ENCODE peak calls at places on chromosomes 12 and 14, in eight cellular contexts. E is tibial artery, J is IMR-90, S is heart left ventricle, G is heart right ventricle, L is Peyer's patch, O is neural progenitor cell, X is HepG2. P is an unnamed sample. For H3K9me3, the result is how much of the 10 kb centered on the place peaks cover.

GRCh38 chr12:116594325-116595038 is 35.3 kb downstream of the MAP1LC3B2 start:
- DNase-seq in E (peak), J (no peak), S (peak), G (peak), L (peak), O (no peak), X (no peak), P (no peak)

GRCh38 chr12:20798561-20798960 is 11.9 kb upstream of the SLCO1B3 start:
- DNase-seq in E (no peak), J (no peak), S (no peak), G (no peak), L (no peak), O (peak), X (peak), P (no peak)

GRCh38 chr14:58026967-58027366 is 125.0 kb downstream of the ARMH4 start:
- DNase-seq in E (no peak), J (no peak), S (no peak), G (no peak), L (no peak), O (no peak), X (no peak), P (no peak)

GRCh38 chr14:67583711-67584644 is 16.1 kb downstream of the PIGH start:
- DNase-seq in E (no peak), J (peak), S (no peak), G (peak), L (peak), O (peak), X (peak), P (peak)

GRCh38 chr14:69055125-69055524 is 76.0 kb upstream of the ACTN1 start:
- DNase-seq in E (no peak), J (peak), S (no peak), G (no peak), L (no peak), O (no peak), X (no peak), P (no peak)

GRCh38 chr12:104222981-104223380 is 7.4 kb downstream of the TXNRD1 start:
- DNase-seq in E (no peak), J (no peak), S (no peak), G (no peak), L (no peak), O (no peak), X (no peak), P (no peak)

GRCh38 chr12:63845726-63846125 is 1.2 kb downstream of the SRGAP1 start:
- DNase-seq in E (no peak), J (peak), S (no peak), G (no peak), L (no peak), O (no peak), X (peak), P (no peak)

GRCh38 chr12:115895247-115895646 is 382.2 kb downstream of the MED13L start:
- DNase-seq in E (no peak), J (no peak), S (no peak), G (no peak), L (no peak), O (no peak), X (no peak), P (no peak)

GRCh38 chr12:25884024-25884919 is 74.2 kb upstream of the RASSF8 start:
- DNase-seq in E (no peak), J (no peak), S (no peak), G (no peak), L (no peak), O (no peak), X (no peak), P (no peak)

GRCh38 chr12:12333980-12334709 is 15.9 kb downstream of the MANSC1 start:
- DNase-seq in E (no peak), J (peak), S (peak), G (peak), L (peak), O (peak), X (peak), P (peak)

GRCh38 chr12:94225924-94226630 is 77.7 kb downstream of the PLXNC1 start:
- DNase-seq in E (no peak), J (no peak), S (no peak), G (no peak), L (no peak), O (peak), X (no peak), P (no peak)

GRCh38 chr12:64730585-64730964 is 28.6 kb downstream of the GNS start:
- DNase-seq in E (no peak), J (no peak), S (no peak), G (no peak), L (no peak), O (no peak), X (no peak), P (no peak)

GRCh38 chr12:30862486-30862885 is 64.1 kb upstream of the TSPAN11 start:
- DNase-seq in E (no peak), J (peak), S (peak), G (peak), L (no peak), O (no peak), X (no peak), P (no peak)

GRCh38 chr12:48882325-48882687 is 16.6 kb upstream of the RND1 start:
- DNase-seq in E (no peak), J (peak), S (no peak), G (peak), L (no peak), O (peak), X (no peak), P (no peak)

GRCh38 chr12:1830981-1831930 is 10.9 kb downstream of the LRTM2 start:
- DNase-seq in E (no peak), J (peak), S (peak), G (peak), L (no peak), O (peak), X (peak), P (no peak)

GRCh38 chr12:65999564-66000280 is 130.8 kb downstream of the LLPH start:
- DNase-seq in E (no peak), J (peak), S (no peak), G (no peak), L (no peak), O (no peak), X (no peak), P (no peak)

GRCh38 chr12:28780096-28780495 is 369.0 kb upstream of the FAR2 start:
- DNase-seq in E (no peak), J (peak), S (no peak), G (no peak), L (peak), O (no peak), X (peak), P (no peak)

GRCh38 chr12:1252758-1253157 is 261.7 kb downstream of the ERC1 start:
- DNase-seq in E (no peak), J (no peak), S (no peak), G (no peak), L (no peak), O (no peak), X (no peak), P (no peak)

GRCh38 chr12:95859344-95859816 is 628 bp downstream of the SNRPF start:
- DNase-seq in E (no peak), J (peak), S (no peak), G (no peak), L (no peak), O (peak), X (peak), P (no peak)

GRCh38 chr12:76127588-76127987 is 43.1 kb upstream of the NAP1L1 start:
- DNase-seq in E (no peak), J (no peak), S (no peak), G (no peak), L (no peak), O (no peak), X (no peak), P (no peak)

GRCh38 chr14:23061995-23062394 is 4.7 kb upstream of the CDH24 start:
- DNase-seq in E (peak), J (peak), S (peak), G (peak), L (peak), O (no peak), X (peak), P (no peak)

GRCh38 chr14:68941820-68942219 is 37.3 kb downstream of the ACTN1 start:
- DNase-seq in E (peak), J (peak), S (peak), G (peak), L (no peak), O (peak), X (peak), P (no peak)

GRCh38 chr12:92408072-92408900 is 262.6 kb upstream of the BTG1 start:
- DNase-seq in E (no peak), J (no peak), S (no peak), G (peak), L (peak), O (peak), X (peak), P (peak)

GRCh38 chr14:87567926-87568325 is 425.1 kb downstream of the GALC start:
- DNase-seq in E (no peak), J (no peak), S (no peak), G (no peak), L (no peak), O (no peak), X (no peak), P (no peak)

GRCh38 chr12:29429999-29430698 is 49.2 kb upstream of the ERGIC2 start:
- DNase-seq in E (no peak), J (no peak), S (no peak), G (no peak), L (no peak), O (peak), X (no peak), P (no peak)

GRCh38 chr12:1928439-1929121 is 10.1 kb upstream of the CACNA2D4 start:
- DNase-seq in E (peak), J (no peak), S (no peak), G (no peak), L (peak), O (no peak), X (no peak), P (no peak)

GRCh38 chr12:17992002-17992656 is 97.9 kb downstream of the RERGL start:
- DNase-seq in E (no peak), J (peak), S (no peak), G (no peak), L (no peak), O (peak), X (peak), P (no peak)

GRCh38 chr14:24397639-24398297 is 1.0 kb upstream of the NYNRIN start:
- DNase-seq in E (no peak), J (no peak), S (no peak), G (no peak), L (peak), O (peak), X (no peak), P (no peak)

GRCh38 chr12:49296836-49297694 is 2.1 kb downstream of the PRPH start:
- DNase-seq in E (peak), J (no peak), S (no peak), G (no peak), L (peak), O (peak), X (peak), P (no peak)

GRCh38 chr12:29563636-29564035 is 66.2 kb upstream of the OVCH1 start:
- DNase-seq in E (no peak), J (no peak), S (no peak), G (no peak), L (no peak), O (no peak), X (no peak), P (no peak)

GRCh38 chr12:108477055-108477880 is 37.8 kb upstream of the FICD start:
- DNase-seq in E (no peak), J (no peak), S (no peak), G (no peak), L (no peak), O (no peak), X (no peak), P (no peak)

GRCh38 chr14:59428581-59429012 is 36.6 kb downstream of the GPR135 start:
- DNase-seq in E (no peak), J (peak), S (no peak), G (no peak), L (no peak), O (no peak), X (no peak), P (no peak)

GRCh38 chr12:24072302-24072701 is 122.8 kb upstream of the SOX5 start:
- DNase-seq in E (no peak), J (peak), S (no peak), G (no peak), L (no peak), O (no peak), X (no peak), P (no peak)

GRCh38 chr14:89531661-89532335 is 114.8 kb upstream of the FOXN3 start:
- DNase-seq in E (no peak), J (no peak), S (no peak), G (no peak), L (no peak), O (no peak), X (no peak), P (no peak)

GRCh38 chr12:99619389-99620158 is 28.0 kb upstream of the GARIN6 start:
- DNase-seq in E (no peak), J (peak), S (no peak), G (no peak), L (no peak), O (peak), X (peak), P (no peak)

GRCh38 chr12:55636116-55636655 is 506 bp upstream of the OR10P1 start:
- DNase-seq in E (no peak), J (no peak), S (no peak), G (no peak), L (no peak), O (no peak), X (no peak), P (no peak)

GRCh38 chr14:92760524-92760805 is 12.0 kb upstream of the LGMN start:
- DNase-seq in E (no peak), J (no peak), S (no peak), G (no peak), L (no peak), O (no peak), X (no peak), P (no peak)

GRCh38 chr14:91231446-91231845 is 13.1 kb downstream of the GPR68 start:
- DNase-seq in E (no peak), J (peak), S (no peak), G (no peak), L (no peak), O (no peak), X (no peak), P (no peak)

GRCh38 chr12:109518820-109519665 is 41.6 kb downstream of the UBE3B start:
- DNase-seq in E (no peak), J (peak), S (peak), G (peak), L (peak), O (peak), X (peak), P (peak)

GRCh38 chr12:26691234-26691970 is 141.6 kb downstream of the ITPR2 start:
- DNase-seq in E (no peak), J (peak), S (no peak), G (no peak), L (no peak), O (peak), X (peak), P (no peak)

DNA sequence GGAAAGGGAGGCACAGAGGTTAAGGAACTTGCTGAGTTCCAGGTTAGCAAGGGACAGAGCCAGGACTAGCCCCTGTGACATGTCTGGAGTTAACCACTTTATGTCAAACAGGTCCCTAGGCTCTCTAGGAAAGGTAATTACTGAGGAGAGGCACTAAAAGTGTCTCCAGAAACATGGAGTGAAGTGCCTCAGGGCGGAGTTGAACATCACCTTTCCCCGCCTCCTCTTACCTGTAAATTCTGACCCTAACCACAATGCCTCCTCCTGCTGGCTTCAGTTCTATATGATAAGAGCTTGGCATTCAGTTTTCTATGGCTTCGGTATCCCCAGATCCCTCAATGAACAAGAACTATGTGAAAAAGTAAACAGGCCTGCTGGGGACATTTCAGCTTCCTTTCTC is 18.1 kb downstream of the RPH3A start:
- DNase-seq in E (no peak), J (no peak), S (no peak), G (no peak), L (no peak), O (no peak), X (no peak), P (no peak)
- H3K9me3 ChIP-seq in E (under half), J (under half), S (under half), G (under half), L (under half), O (under half), X (under half), P (under half)

GRCh38 chr12:133256321-133256720 is 20.6 kb upstream of the ANHX start:
- DNase-seq in E (no peak), J (no peak), S (no peak), G (no peak), L (no peak), O (no peak), X (no peak), P (no peak)
- H3K9me3 ChIP-seq in E (under half), J (under half), S (under half), G (under half), L (under half), O (under half), X (half or more), P (under half)

GRCh38 chr12:132339856-132340255 is 10.5 kb upstream of the GALNT9 start:
- DNase-seq in E (no peak), J (no peak), S (no peak), G (no peak), L (no peak), O (no peak), X (no peak), P (no peak)
- H3K9me3 ChIP-seq in E (under half), J (under half), S (under half), G (under half), L (under half), O (under half), X (under half), P (under half)

GRCh38 chr14:28768549-28768870 is 1.9 kb downstream of the FOXG1 start:
- DNase-seq in E (no peak), J (no peak), S (no peak), G (no peak), L (no peak), O (no peak), X (no peak), P (no peak)
- H3K9me3 ChIP-seq in E (under half), J (under half), S (under half), G (under half), L (under half), O (under half), X (under half), P (under half)

GRCh38 chr12:34605510-34605887 is 583.2 kb downstream of the ALG10 start:
- DNase-seq in E (peak), J (no peak), S (no peak), G (no peak), L (no peak), O (no peak), X (no peak), P (no peak)
- H3K9me3 ChIP-seq in E (half or more), J (half or more), S (under half), G (under half), L (under half), O (under half), X (half or more), P (under half)

GRCh38 chr14:106215229-106215628 is 688.8 kb downstream of the TMEM121 start:
- DNase-seq in E (no peak), J (no peak), S (no peak), G (no peak), L (no peak), O (no peak), X (no peak), P (no peak)

GRCh38 chr14:106208794-106209193 is 682.4 kb downstream of the TMEM121 start:
- DNase-seq in E (no peak), J (no peak), S (no peak), G (no peak), L (no peak), O (no peak), X (no peak), P (no peak)

GRCh38 chr14:106210650-106211049 is 684.3 kb downstream of the TMEM121 start:
- DNase-seq in E (no peak), J (no peak), S (no peak), G (no peak), L (no peak), O (no peak), X (no peak), P (no peak)

GRCh38 chr14:106209745-106210144 is 683.4 kb downstream of the TMEM121 start:
- DNase-seq in E (no peak), J (no peak), S (no peak), G (no peak), L (no peak), O (no peak), X (no peak), P (no peak)

DNA sequence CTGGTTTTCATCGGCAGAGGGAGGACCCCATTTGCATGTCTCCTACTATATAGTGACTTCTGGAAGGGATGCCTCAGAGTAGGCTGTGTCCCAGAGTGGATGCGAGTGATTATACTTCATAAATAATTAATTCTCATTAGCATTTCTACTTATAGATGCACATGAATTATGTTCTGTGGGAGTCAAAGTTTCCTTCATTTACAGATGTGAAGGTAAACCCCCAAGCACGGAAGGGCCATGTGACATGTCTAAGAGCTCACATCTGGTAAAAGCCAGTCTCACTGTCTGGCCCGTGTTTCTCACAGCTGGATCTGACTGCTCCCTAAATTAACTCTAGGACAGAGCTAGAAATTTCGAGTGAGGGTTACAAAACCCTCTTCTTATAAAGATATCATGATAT is 685.1 kb downstream of the TMEM121 start:
- DNase-seq in E (no peak), J (no peak), S (no peak), G (no peak), L (no peak), O (no peak), X (no peak), P (no peak)
- H3K9me3 ChIP-seq in E (under half), J (under half), S (under half), G (under half), L (under half), O (under half), X (under half), P (under half)

GRCh38 chr14:106390401-106390800 is 864.0 kb downstream of the TMEM121 start:
- DNase-seq in E (no peak), J (no peak), S (no peak), G (no peak), L (no peak), O (no peak), X (no peak), P (no peak)

GRCh38 chr14:106390947-106391346 is 864.6 kb downstream of the TMEM121 start:
- DNase-seq in E (no peak), J (no peak), S (no peak), G (no peak), L (no peak), O (no peak), X (no peak), P (no peak)

GRCh38 chr14:106395460-106396050 is 869.2 kb downstream of the TMEM121 start:
- DNase-seq in E (no peak), J (no peak), S (no peak), G (no peak), L (no peak), O (no peak), X (no peak), P (no peak)

GRCh38 chr14:106396999-106397398 is 870.6 kb downstream of the TMEM121 start:
- DNase-seq in E (no peak), J (no peak), S (no peak), G (no peak), L (no peak), O (no peak), X (no peak), P (no peak)

DNA sequence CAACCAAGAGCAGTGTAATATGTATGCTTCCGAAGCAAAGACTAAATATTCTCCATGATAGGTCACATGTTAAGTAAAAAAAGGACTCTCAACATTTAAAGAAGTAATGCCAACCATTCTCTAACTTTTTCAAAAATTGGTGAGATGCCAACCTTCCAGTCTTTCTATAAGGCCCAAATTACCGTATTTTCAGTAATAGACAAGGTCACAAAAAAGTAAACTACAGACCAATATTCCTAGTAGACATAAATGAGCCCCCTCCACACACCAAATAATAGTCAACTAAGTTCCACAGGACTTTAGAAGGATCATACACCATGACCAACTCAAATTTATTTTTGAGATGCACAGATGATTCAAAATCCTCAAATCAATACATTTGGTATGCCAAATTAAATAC is 867.4 kb downstream of the TMEM121 start:
- DNase-seq in E (no peak), J (no peak), S (no peak), G (no peak), L (no peak), O (no peak), X (no peak), P (no peak)
- H3K9me3 ChIP-seq in E (under half), J (under half), S (under half), G (under half), L (under half), O (under half), X (under half), P (under half)

DNA sequence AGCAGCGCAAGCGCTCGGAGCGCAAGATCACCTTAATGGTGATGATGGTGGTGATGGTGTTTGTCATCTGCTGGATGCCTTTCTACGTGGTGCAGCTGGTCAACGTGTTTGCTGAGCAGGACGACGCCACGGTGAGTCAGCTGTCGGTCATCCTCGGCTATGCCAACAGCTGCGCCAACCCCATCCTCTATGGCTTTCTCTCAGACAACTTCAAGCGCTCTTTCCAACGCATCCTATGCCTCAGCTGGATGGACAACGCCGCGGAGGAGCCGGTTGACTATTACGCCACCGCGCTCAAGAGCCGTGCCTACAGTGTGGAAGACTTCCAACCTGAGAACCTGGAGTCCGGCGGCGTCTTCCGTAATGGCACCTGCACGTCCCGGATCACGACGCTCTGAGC is 2.5 kb downstream of the SSTR1 start:
- DNase-seq in E (no peak), J (peak), S (no peak), G (no peak), L (no peak), O (no peak), X (no peak), P (no peak)
- H3K9me3 ChIP-seq in E (under half), J (under half), S (under half), G (under half), L (under half), O (under half), X (under half), P (under half)